ENCODE peak calls at places on chromosomes 13 and 19, in seven cellular contexts. E, J, W, L, U, M and H are unnamed samples.

GRCh38 chr13:111519041-111519440 is 198.6 kb downstream of the TEX29 start:
- DNase-seq in E (no peak), J (no peak), W (no peak), L (no peak), U (no peak), M (no peak), H (no peak)

GRCh38 chr19:35509018-35509652 is 4.3 kb downstream of the DMKN start:
- DNase-seq in E (no peak), J (no peak), W (no peak), L (no peak), U (no peak), M (no peak), H (no peak)

GRCh38 chr19:5990289-5990797 is 12.4 kb upstream of the RANBP3 start:
- DNase-seq in E (no peak), J (no peak), W (no peak), L (no peak), U (peak; percentile 38), M (no peak), H (peak; percentile 64)

GRCh38 chr19:1090731-1091543 is 4.2 kb downstream of the POLR2E start:
- DNase-seq in E (no peak), J (no peak), W (no peak), L (no peak), U (no peak), M (no peak), H (no peak)

GRCh38 chr19:5985098-5985783 is 7.3 kb upstream of the RANBP3 start:
- DNase-seq in E (no peak), J (peak; percentile 66), W (no peak), L (no peak), U (peak; percentile 26), M (no peak), H (no peak)

GRCh38 chr13:43799191-43799590 is 12.4 kb upstream of the ENOX1 start:
- DNase-seq in E (no peak), J (no peak), W (no peak), L (no peak), U (no peak), M (no peak), H (no peak)

GRCh38 chr19:45117666-45118065 is 24.7 kb downstream of the PPP1R37 start:
- DNase-seq in E (no peak), J (no peak), W (no peak), L (no peak), U (no peak), M (no peak), H (no peak)

GRCh38 chr13:107803822-107804495 is 411.4 kb downstream of the LIG4 start:
- DNase-seq in E (no peak), J (no peak), W (no peak), L (no peak), U (no peak), M (no peak), H (no peak)

GRCh38 chr19:12840091-12841079 is 2.1 kb downstream of the MAST1 start:
- DNase-seq in E (peak; percentile 76), J (peak; percentile 78), W (peak; percentile 25), L (peak; percentile 88), U (peak; percentile 74), M (peak; percentile 47), H (peak; percentile 91)

GRCh38 chr13:46345400-46345799 is 41.7 kb downstream of the RUBCNL start:
- DNase-seq in E (peak; percentile 3), J (no peak), W (no peak), L (no peak), U (no peak), M (no peak), H (no peak)

GRCh38 chr13:110168999-110169933 is 137.7 kb downstream of the COL4A1 start:
- DNase-seq in E (no peak), J (no peak), W (no peak), L (no peak), U (no peak), M (no peak), H (no peak)

GRCh38 chr19:7507884-7508283 is 8.0 kb upstream of the ZNF358 start:
- DNase-seq in E (no peak), J (peak; percentile 92), W (no peak), L (peak; percentile 92), U (peak; percentile 91), M (peak; percentile 75), H (peak; percentile 63)

GRCh38 chr13:46278474-46278873 is 66.7 kb downstream of the LRRC63 start:
- DNase-seq in E (no peak), J (no peak), W (no peak), L (no peak), U (no peak), M (no peak), H (no peak)

GRCh38 chr13:60887711-60888110 is 490.7 kb downstream of the TDRD3 start:
- DNase-seq in E (no peak), J (no peak), W (no peak), L (no peak), U (no peak), M (no peak), H (no peak)

GRCh38 chr13:111531505-111531904 is 211.1 kb downstream of the TEX29 start:
- DNase-seq in E (no peak), J (peak; percentile 7), W (no peak), L (no peak), U (peak; percentile 3), M (peak; percentile 0), H (no peak)

GRCh38 chr13:104015646-104016396 is 949.6 kb upstream of the SLC10A2 start:
- DNase-seq in E (no peak), J (peak; percentile 94), W (no peak), L (no peak), U (peak; percentile 8), M (peak; percentile 12), H (no peak)

GRCh38 chr19:8423821-8424223 is 10.7 kb downstream of the MARCHF2 start:
- DNase-seq in E (no peak), J (peak; percentile 98), W (peak; percentile 93), L (no peak), U (peak; percentile 99), M (peak; percentile 97), H (peak; percentile 45)

GRCh38 chr19:48813123-48813911 is 2.5 kb upstream of the BCAT2 start:
- DNase-seq in E (no peak), J (no peak), W (no peak), L (no peak), U (no peak), M (no peak), H (no peak)